ENCODE peak calls at places on chromosomes 13 and 19, in seven cellular contexts. P is mammary epithelial cell, V is cardiac fibroblast, C is prostate gland, Q is neural progenitor cell, F is A549, Y is kidney epithelial cell. X is an unnamed sample.

GRCh38 chr13:109787135-109787954 is 962 bp upstream of the IRS2 start:
- DNase-seq in P (peak; percentile 49), V (peak; percentile 48), C (no peak), Q (peak; percentile 84), F (no peak), Y (no peak), X (no peak)

GRCh38 chr13:106570354-106570822 is 2.5 kb upstream of the ARGLU1 start:
- DNase-seq in P (peak; percentile 82), V (peak; percentile 92), C (peak; percentile 55), Q (peak; percentile 87), F (peak; percentile 91), Y (peak; percentile 50), X (no peak)

GRCh38 chr13:73849292-73849691 is 284.9 kb downstream of the KLF12 start:
- DNase-seq in P (no peak), V (peak; percentile 57), C (no peak), Q (peak; percentile 64), F (peak; percentile 60), Y (no peak), X (peak; percentile 18)

GRCh38 chr13:26376430-26376829 is 122.5 kb downstream of the CDK8 start:
- DNase-seq in P (no peak), V (no peak), C (no peak), Q (no peak), F (no peak), Y (no peak), X (no peak)

GRCh38 chr19:10189631-10190425 is 4.9 kb downstream of the DNMT1 start:
- DNase-seq in P (no peak), V (no peak), C (no peak), Q (no peak), F (no peak), Y (no peak), X (no peak)

GRCh38 chr13:73657821-73658540 is 476.2 kb downstream of the KLF12 start:
- DNase-seq in P (no peak), V (peak; percentile 93), C (no peak), Q (no peak), F (no peak), Y (no peak), X (no peak)

GRCh38 chr13:79171131-79172061 is 234.7 kb downstream of the RBM26 start:
- DNase-seq in P (no peak), V (no peak), C (no peak), Q (peak; percentile 88), F (no peak), Y (no peak), X (no peak)

GRCh38 chr13:47598340-47598911 is 402.6 kb downstream of the SUCLA2 start:
- DNase-seq in P (no peak), V (peak; percentile 34), C (no peak), Q (no peak), F (no peak), Y (no peak), X (no peak)

GRCh38 chr19:19342086-19343015 is 21.7 kb downstream of the MAU2 start:
- DNase-seq in P (peak; percentile 53), V (peak; percentile 70), C (peak; percentile 33), Q (peak; percentile 83), F (peak; percentile 70), Y (no peak), X (no peak)

GRCh38 chr13:112690242-112690943 is 555 bp downstream of the ATP11A start:
- DNase-seq in P (peak; percentile 26), V (peak; percentile 43), C (peak; percentile 18), Q (peak; percentile 81), F (no peak), Y (no peak), X (no peak)

GRCh38 chr13:77696863-77697207 is 652 bp upstream of the SLAIN1 start:
- DNase-seq in P (no peak), V (no peak), C (no peak), Q (no peak), F (no peak), Y (no peak), X (no peak)

GRCh38 chr13:113123226-113124150 is 889 bp downstream of the F10 start:
- DNase-seq in P (no peak), V (no peak), C (no peak), Q (no peak), F (no peak), Y (no peak), X (no peak)

GRCh38 chr13:24454100-24454499 is 58.5 kb downstream of the PARP4 start:
- DNase-seq in P (no peak), V (no peak), C (no peak), Q (no peak), F (no peak), Y (no peak), X (no peak)

GRCh38 chr19:20482721-20483120 is 82.9 kb downstream of the ZNF737 start:
- DNase-seq in P (no peak), V (no peak), C (no peak), Q (no peak), F (peak; percentile 32), Y (no peak), X (no peak)

GRCh38 chr19:23033721-23034120 is 30.7 kb upstream of the ZNF728 start:
- DNase-seq in P (no peak), V (no peak), C (no peak), Q (no peak), F (no peak), Y (no peak), X (no peak)

GRCh38 chr19:4519521-4520277 is 1.4 kb upstream of the PLIN4 start:
- DNase-seq in P (peak; percentile 67), V (peak; percentile 66), C (peak; percentile 36), Q (no peak), F (peak; percentile 31), Y (no peak), X (no peak)

GRCh38 chr13:32408999-32409313 is 19.0 kb downstream of the N4BP2L1 start:
- DNase-seq in P (no peak), V (no peak), C (no peak), Q (no peak), F (no peak), Y (no peak), X (no peak)

GRCh38 chr13:25973085-25973484 is 78.7 kb downstream of the SHISA2 start:
- DNase-seq in P (no peak), V (no peak), C (no peak), Q (peak; percentile 58), F (no peak), Y (no peak), X (no peak)

GRCh38 chr13:86447479-86447878 is 648.3 kb upstream of the SLITRK6 start:
- DNase-seq in P (no peak), V (no peak), C (no peak), Q (no peak), F (no peak), Y (no peak), X (no peak)

GRCh38 chr13:111898956-111899713 is 167.8 kb upstream of the SOX1 start:
- DNase-seq in P (no peak), V (no peak), C (no peak), Q (no peak), F (no peak), Y (no peak), X (no peak)

GRCh38 chr19:6820237-6820636 is 47.7 kb downstream of the VAV1 start:
- DNase-seq in P (no peak), V (no peak), C (no peak), Q (no peak), F (no peak), Y (no peak), X (no peak)

GRCh38 chr13:35475960-35476943 is at the start of gene MAB21L1:
- DNase-seq in P (peak; percentile 2), V (peak; percentile 35), C (peak; percentile 30), Q (peak; percentile 81), F (no peak), Y (no peak), X (no peak)

GRCh38 chr19:54959840-54960239 is 6.3 kb upstream of the NLRP2 start:
- DNase-seq in P (no peak), V (no peak), C (no peak), Q (no peak), F (no peak), Y (no peak), X (no peak)

GRCh38 chr13:95745752-95746151 is 68.8 kb downstream of the DNAJC3 start:
- DNase-seq in P (no peak), V (peak; percentile 7), C (no peak), Q (no peak), F (no peak), Y (no peak), X (no peak)
- TF ChIP-seq CTCF in P (peak; percentile 13), V (peak; percentile 16), C (no peak), Q (peak; percentile 32), F (no peak), Y (peak; percentile 31), X (peak; percentile 29)

GRCh38 chr13:42038661-42039456 is 9.6 kb upstream of the DGKH start:
- DNase-seq in P (no peak), V (no peak), C (no peak), Q (peak; percentile 17), F (no peak), Y (no peak), X (no peak)
- H3K4me3 ChIP-seq in P (no peak overlapping the region), V (peak overlapping the region; percentile 63), C (no peak overlapping the region), Q (peak overlapping the region; percentile 88), F (no peak overlapping the region), Y (no peak overlapping the region), X (peak overlapping the region; percentile 85)

GRCh38 chr19:44741841-44742352 is 6.6 kb upstream of the BCL3 start:
- DNase-seq in P (peak; percentile 99), V (peak; percentile 100), C (peak; percentile 99), Q (peak; percentile 20), F (peak; percentile 100), Y (peak; percentile 99), X (peak; percentile 97)

GRCh38 chr19:44741258-44741731 is 7.2 kb upstream of the BCL3 start:
- DNase-seq in P (peak; percentile 95), V (peak; percentile 51), C (peak; percentile 63), Q (no peak), F (peak; percentile 99), Y (no peak), X (no peak)

GRCh38 chr19:44738161-44738535 is 10.4 kb upstream of the BCL3 start:
- DNase-seq in P (no peak), V (no peak), C (no peak), Q (no peak), F (peak; percentile 57), Y (no peak), X (no peak)

GRCh38 chr19:44738603-44739585 is 9.6 kb upstream of the BCL3 start:
- DNase-seq in P (no peak), V (no peak), C (no peak), Q (no peak), F (peak; percentile 96), Y (peak; percentile 34), X (no peak)

GRCh38 chr19:44740351-44740824 is 8.1 kb upstream of the BCL3 start:
- DNase-seq in P (no peak), V (no peak), C (no peak), Q (no peak), F (peak; percentile 88), Y (no peak), X (no peak)
- TF ChIP-seq CTCF in P (no peak), V (no peak), C (no peak), Q (no peak), F (no peak), Y (peak; percentile 21), X (peak; percentile 21)

DNA sequence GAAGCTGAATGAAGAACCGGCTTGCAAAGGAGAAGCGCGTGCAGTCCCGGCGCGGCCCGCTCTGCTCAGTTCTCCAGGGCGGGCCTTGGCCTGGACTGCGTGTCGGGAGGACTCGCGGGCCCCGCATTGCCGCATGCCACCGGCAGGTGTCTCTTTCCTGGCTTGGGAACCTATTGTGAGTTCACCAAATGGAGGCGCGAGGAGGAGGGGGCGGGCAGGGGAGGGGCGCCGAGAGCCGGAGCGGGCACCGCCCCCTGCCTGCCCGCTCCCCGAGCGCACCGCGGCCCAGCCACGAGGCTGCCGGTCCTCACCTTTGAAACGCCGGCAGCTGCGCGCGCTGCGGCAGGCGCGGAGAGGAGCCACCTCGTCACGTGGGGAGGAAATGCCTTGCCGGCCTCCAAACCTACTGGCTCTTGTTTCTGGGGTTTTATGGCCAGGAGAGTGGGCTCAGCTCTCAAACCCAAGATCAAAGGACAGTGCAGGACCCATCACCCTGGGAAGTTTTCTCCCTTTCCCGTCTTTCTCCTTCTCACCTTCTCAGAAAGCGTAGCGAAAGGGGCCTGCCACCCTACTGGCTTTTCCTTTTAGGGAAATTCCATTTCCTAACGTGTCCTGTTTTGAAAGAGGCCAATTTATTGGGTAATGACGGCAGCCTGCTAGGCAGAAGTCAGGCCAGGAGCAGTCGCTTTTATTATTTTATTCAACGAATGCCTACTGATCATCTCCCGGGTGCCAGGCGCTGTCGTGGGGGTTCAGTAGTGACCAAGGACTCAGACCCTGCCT is 13.8 kb upstream of the UBE2L5 start:
- DNase-seq in P (peak; percentile 73), V (peak; percentile 92), C (peak; percentile 94), Q (peak; percentile 96), F (peak; percentile 91), Y (no peak), X (no peak)
- H3K4me3 ChIP-seq in P (no peak overlapping the region), V (peak overlapping the region; percentile 15), C (peak overlapping the region; percentile 15), Q (no peak overlapping the region), F (peak overlapping the region; percentile 33), Y (no peak overlapping the region), X (peak overlapping the region; percentile 31)